ENCODE peak calls at places on chromosomes 5 and 9, in four cellular contexts. One of them, this sample, is unnamed.

GRCh38 chr5:37888476-37888875 is 48.6 kb upstream of the GDNF start:
- DNase-seq in GM20000: no peak
- DNase-seq in Jurkat, Clone E6-1: no peak
- DNase-seq in left ventricle myocardium inferior: no peak
- DNase-seq in this sample: no peak

GRCh38 chr9:19231126-19232035 is 888 bp downstream of the DENND4C start:
- DNase-seq in GM20000: peak
- DNase-seq in Jurkat, Clone E6-1: no peak
- DNase-seq in left ventricle myocardium inferior: no peak
- DNase-seq in this sample: no peak

GRCh38 chr9:79240774-79241173 is 331.0 kb upstream of the TLE4 start:
- DNase-seq in GM20000: no peak
- DNase-seq in Jurkat, Clone E6-1: no peak
- DNase-seq in left ventricle myocardium inferior: no peak
- DNase-seq in this sample: no peak

GRCh38 chr5:174425271-174425963 is 299.0 kb upstream of the MSX2 start:
- DNase-seq in GM20000: no peak
- DNase-seq in Jurkat, Clone E6-1: no peak
- DNase-seq in left ventricle myocardium inferior: no peak
- DNase-seq in this sample: peak

GRCh38 chr9:2230362-2230761 is 215.2 kb downstream of the SMARCA2 start:
- DNase-seq in GM20000: no peak
- DNase-seq in Jurkat, Clone E6-1: no peak
- DNase-seq in left ventricle myocardium inferior: no peak
- DNase-seq in this sample: no peak

GRCh38 chr9:128144239-128145181 is 4.7 kb upstream of the LCN2 start:
- DNase-seq in GM20000: no peak
- DNase-seq in Jurkat, Clone E6-1: no peak
- DNase-seq in left ventricle myocardium inferior: no peak
- DNase-seq in this sample: no peak

GRCh38 chr9:72428329-72428728 is 63.3 kb upstream of the ZFAND5 start:
- DNase-seq in GM20000: no peak
- DNase-seq in Jurkat, Clone E6-1: no peak
- DNase-seq in left ventricle myocardium inferior: no peak
- DNase-seq in this sample: no peak

GRCh38 chr5:43802119-43802518 is 199.1 kb downstream of the NNT start:
- DNase-seq in GM20000: no peak
- DNase-seq in Jurkat, Clone E6-1: no peak
- DNase-seq in left ventricle myocardium inferior: no peak
- DNase-seq in this sample: no peak

GRCh38 chr5:10452768-10453331 is 11.2 kb downstream of the ROPN1L start:
- DNase-seq in GM20000: peak
- DNase-seq in Jurkat, Clone E6-1: peak
- DNase-seq in left ventricle myocardium inferior: no peak
- DNase-seq in this sample: no peak

GRCh38 chr5:138504799-138505198 is 38.2 kb downstream of the ETF1 start:
- DNase-seq in GM20000: no peak
- DNase-seq in Jurkat, Clone E6-1: no peak
- DNase-seq in left ventricle myocardium inferior: peak
- DNase-seq in this sample: no peak

GRCh38 chr5:115758356-115758755 is 58.1 kb downstream of the CDO1 start:
- DNase-seq in GM20000: peak
- DNase-seq in Jurkat, Clone E6-1: no peak
- DNase-seq in left ventricle myocardium inferior: no peak
- DNase-seq in this sample: no peak

GRCh38 chr9:132210472-132211145 is 48.8 kb downstream of the NTNG2 start:
- DNase-seq in GM20000: no peak
- DNase-seq in Jurkat, Clone E6-1: no peak
- DNase-seq in left ventricle myocardium inferior: no peak
- DNase-seq in this sample: no peak

GRCh38 chr9:38355526-38356120 is 36.9 kb upstream of the ALDH1B1 start:
- DNase-seq in GM20000: no peak
- DNase-seq in Jurkat, Clone E6-1: no peak
- DNase-seq in left ventricle myocardium inferior: no peak
- DNase-seq in this sample: no peak

GRCh38 chr9:34452568-34452967 is 5.8 kb downstream of the FAM219A start:
- DNase-seq in GM20000: no peak
- DNase-seq in Jurkat, Clone E6-1: no peak
- DNase-seq in left ventricle myocardium inferior: no peak
- DNase-seq in this sample: no peak

This sample was measured in upper lobe of left lung.